ENCODE peak calls at places on chromosomes 16 and 17, in ten cellular contexts. One of them, this sample, is unnamed.

GRCh38 chr17:80187493-80187892 is 17.7 kb downstream of the CARD14 start:
- DNase-seq in HAP-1: no peak
- DNase-seq in adrenal gland: peak; percentile 86
- DNase-seq in small intestine: peak; percentile 67
- DNase-seq in astrocyte: peak; percentile 5
- DNase-seq in tibial artery: no peak
- DNase-seq in BE2C: no peak
- DNase-seq in HCT116: no peak
- DNase-seq in CD4-positive, alpha-beta memory T cell: no peak
- DNase-seq in breast epithelium: peak; percentile 64
- DNase-seq in this sample: no peak

GRCh38 chr16:54586474-54587175 is 300.0 kb upstream of the IRX3 start:
- DNase-seq in CD4-positive, alpha-beta memory T cell: no peak
- DNase-seq in BE2C: no peak
- DNase-seq in HAP-1: no peak
- DNase-seq in breast epithelium: no peak
- DNase-seq in astrocyte: no peak
- DNase-seq in HCT116: no peak
- DNase-seq in tibial artery: no peak
- DNase-seq in small intestine: no peak
- DNase-seq in adrenal gland: no peak
- DNase-seq in this sample: no peak

GRCh38 chr17:10021239-10021638 is 116.2 kb upstream of the RCVRN start:
- DNase-seq in CD4-positive, alpha-beta memory T cell: no peak
- DNase-seq in breast epithelium: no peak
- DNase-seq in HAP-1: no peak
- DNase-seq in astrocyte: no peak
- DNase-seq in HCT116: no peak
- DNase-seq in small intestine: no peak
- DNase-seq in BE2C: no peak
- DNase-seq in adrenal gland: peak; percentile 64
- DNase-seq in tibial artery: peak; percentile 52
- DNase-seq in this sample: no peak

GRCh38 chr16:48291754-48292153 is 44.4 kb upstream of the ABCC11 start:
- DNase-seq in HCT116: no peak
- DNase-seq in CD4-positive, alpha-beta memory T cell: no peak
- DNase-seq in breast epithelium: no peak
- DNase-seq in small intestine: no peak
- DNase-seq in adrenal gland: no peak
- DNase-seq in astrocyte: no peak
- DNase-seq in HAP-1: no peak
- DNase-seq in BE2C: no peak
- DNase-seq in tibial artery: no peak
- DNase-seq in this sample: no peak

GRCh38 chr17:20271016-20271610 is 196.2 kb downstream of the LGALS9B start:
- DNase-seq in CD4-positive, alpha-beta memory T cell: no peak
- DNase-seq in breast epithelium: no peak
- DNase-seq in HCT116: no peak
- DNase-seq in BE2C: no peak
- DNase-seq in HAP-1: no peak
- DNase-seq in tibial artery: no peak
- DNase-seq in adrenal gland: no peak
- DNase-seq in astrocyte: no peak
- DNase-seq in small intestine: no peak
- DNase-seq in this sample: no peak

GRCh38 chr17:55086635-55087058 is 118.1 kb downstream of the STXBP4 start:
- DNase-seq in astrocyte: peak; percentile 85
- DNase-seq in small intestine: no peak
- DNase-seq in BE2C: no peak
- DNase-seq in HCT116: peak; percentile 31
- DNase-seq in breast epithelium: no peak
- DNase-seq in CD4-positive, alpha-beta memory T cell: no peak
- DNase-seq in adrenal gland: no peak
- DNase-seq in HAP-1: no peak
- DNase-seq in tibial artery: no peak
- DNase-seq in this sample: no peak

GRCh38 chr16:10153993-10154788 is 28.0 kb downstream of the GRIN2A start:
- DNase-seq in small intestine: no peak
- DNase-seq in BE2C: no peak
- DNase-seq in astrocyte: peak; percentile 20
- DNase-seq in CD4-positive, alpha-beta memory T cell: no peak
- DNase-seq in HAP-1: no peak
- DNase-seq in HCT116: no peak
- DNase-seq in adrenal gland: no peak
- DNase-seq in breast epithelium: no peak
- DNase-seq in tibial artery: no peak
- DNase-seq in this sample: no peak

GRCh38 chr17:7839890-7840260 is 5.9 kb downstream of the KDM6B start:
- DNase-seq in breast epithelium: no peak
- DNase-seq in BE2C: no peak
- DNase-seq in HCT116: no peak
- DNase-seq in adrenal gland: no peak
- DNase-seq in HAP-1: peak; percentile 28
- DNase-seq in CD4-positive, alpha-beta memory T cell: peak; percentile 38
- DNase-seq in tibial artery: no peak
- DNase-seq in astrocyte: peak; percentile 21
- DNase-seq in small intestine: no peak
- DNase-seq in this sample: no peak

GRCh38 chr16:4115209-4115940 is 867 bp downstream of the ADCY9 start:
- DNase-seq in breast epithelium: no peak
- DNase-seq in CD4-positive, alpha-beta memory T cell: peak; percentile 62
- DNase-seq in tibial artery: peak; percentile 49
- DNase-seq in HCT116: no peak
- DNase-seq in astrocyte: peak; percentile 60
- DNase-seq in BE2C: peak; percentile 76
- DNase-seq in adrenal gland: peak; percentile 72
- DNase-seq in small intestine: peak; percentile 54
- DNase-seq in HAP-1: no peak
- DNase-seq in this sample: peak; percentile 36

GRCh38 chr17:78268960-78269892 is 37.8 kb downstream of the TMEM235 start:
- DNase-seq in HCT116: no peak
- DNase-seq in small intestine: no peak
- DNase-seq in HAP-1: no peak
- DNase-seq in breast epithelium: no peak
- DNase-seq in astrocyte: peak; percentile 71
- DNase-seq in CD4-positive, alpha-beta memory T cell: no peak
- DNase-seq in tibial artery: no peak
- DNase-seq in BE2C: no peak
- DNase-seq in adrenal gland: no peak
- DNase-seq in this sample: no peak

GRCh38 chr17:28379814-28380571 is 8.5 kb downstream of the SARM1 start:
- DNase-seq in BE2C: peak; percentile 48
- DNase-seq in adrenal gland: no peak
- DNase-seq in HCT116: no peak
- DNase-seq in breast epithelium: peak; percentile 75
- DNase-seq in small intestine: no peak
- DNase-seq in HAP-1: no peak
- DNase-seq in CD4-positive, alpha-beta memory T cell: no peak
- DNase-seq in tibial artery: no peak
- DNase-seq in astrocyte: peak; percentile 48
- DNase-seq in this sample: no peak

GRCh38 chr16:11639925-11640899 is 28.0 kb upstream of the SNN start:
- DNase-seq in BE2C: peak; percentile 30
- DNase-seq in adrenal gland: peak; percentile 96
- DNase-seq in breast epithelium: peak; percentile 90
- DNase-seq in tibial artery: peak; percentile 91
- DNase-seq in astrocyte: peak; percentile 97
- DNase-seq in CD4-positive, alpha-beta memory T cell: no peak
- DNase-seq in small intestine: peak; percentile 66
- DNase-seq in HAP-1: no peak
- DNase-seq in HCT116: peak; percentile 63
- DNase-seq in this sample: no peak

GRCh38 chr16:78210305-78210704 is 110.9 kb downstream of the WWOX start:
- DNase-seq in breast epithelium: no peak
- DNase-seq in small intestine: no peak
- DNase-seq in HAP-1: no peak
- DNase-seq in CD4-positive, alpha-beta memory T cell: no peak
- DNase-seq in astrocyte: peak; percentile 47
- DNase-seq in HCT116: peak; percentile 42
- DNase-seq in tibial artery: no peak
- DNase-seq in BE2C: no peak
- DNase-seq in adrenal gland: no peak
- DNase-seq in this sample: no peak

GRCh38 chr16:30490210-30490609 is 17.7 kb downstream of the ITGAL start:
- DNase-seq in HCT116: no peak
- DNase-seq in astrocyte: no peak
- DNase-seq in tibial artery: no peak
- DNase-seq in BE2C: no peak
- DNase-seq in HAP-1: peak; percentile 85
- DNase-seq in small intestine: no peak
- DNase-seq in adrenal gland: no peak
- DNase-seq in breast epithelium: peak; percentile 89
- DNase-seq in CD4-positive, alpha-beta memory T cell: no peak
- DNase-seq in this sample: no peak

GRCh38 chr16:12320298-12320706 is 343.8 kb downstream of the SNX29 start:
- DNase-seq in BE2C: no peak
- DNase-seq in tibial artery: no peak
- DNase-seq in HAP-1: no peak
- DNase-seq in HCT116: no peak
- DNase-seq in small intestine: no peak
- DNase-seq in CD4-positive, alpha-beta memory T cell: no peak
- DNase-seq in astrocyte: peak; percentile 65
- DNase-seq in breast epithelium: no peak
- DNase-seq in adrenal gland: no peak
- DNase-seq in this sample: no peak

GRCh38 chr17:3208484-3208883 is 1.0 kb downstream of the OR1A1 start:
- DNase-seq in adrenal gland: no peak
- DNase-seq in BE2C: no peak
- DNase-seq in astrocyte: no peak
- DNase-seq in CD4-positive, alpha-beta memory T cell: no peak
- DNase-seq in HAP-1: no peak
- DNase-seq in HCT116: no peak
- DNase-seq in small intestine: no peak
- DNase-seq in tibial artery: no peak
- DNase-seq in breast epithelium: no peak
- DNase-seq in this sample: no peak

GRCh38 chr17:3207367-3207766 is at the start of gene OR1A1:
- DNase-seq in adrenal gland: no peak
- DNase-seq in small intestine: no peak
- DNase-seq in breast epithelium: no peak
- DNase-seq in BE2C: no peak
- DNase-seq in astrocyte: no peak
- DNase-seq in HCT116: no peak
- DNase-seq in tibial artery: no peak
- DNase-seq in HAP-1: no peak
- DNase-seq in CD4-positive, alpha-beta memory T cell: no peak
- DNase-seq in this sample: no peak
- H3K9me3 ChIP-seq in adrenal gland: no peaks in the 10 kb centered on the region
- H3K9me3 ChIP-seq in small intestine: peaks cover under 1% of the 10 kb centered on the region
- H3K9me3 ChIP-seq in breast epithelium: no peaks in the 10 kb centered on the region
- H3K9me3 ChIP-seq in BE2C: no peaks in the 10 kb centered on the region
- H3K9me3 ChIP-seq in astrocyte: no peaks in the 10 kb centered on the region
- H3K9me3 ChIP-seq in HCT116: no peaks in the 10 kb centered on the region
- H3K9me3 ChIP-seq in tibial artery: no peaks in the 10 kb centered on the region
- H3K9me3 ChIP-seq in HAP-1: no peaks in the 10 kb centered on the region
- H3K9me3 ChIP-seq in CD4-positive, alpha-beta memory T cell: no peaks in the 10 kb centered on the region
- H3K9me3 ChIP-seq in this sample: no peaks in the 10 kb centered on the region

GRCh38 chr16:35339337-35339736 is 1879.9 kb downstream of the TP53TG3F start:
- DNase-seq in tibial artery: no peak
- DNase-seq in HAP-1: no peak
- DNase-seq in astrocyte: no peak
- DNase-seq in HCT116: no peak
- DNase-seq in breast epithelium: no peak
- DNase-seq in CD4-positive, alpha-beta memory T cell: no peak
- DNase-seq in adrenal gland: no peak
- DNase-seq in BE2C: no peak
- DNase-seq in small intestine: no peak
- DNase-seq in this sample: no peak
- H3K9me3 ChIP-seq in tibial artery: no peaks in the 10 kb centered on the region
- H3K9me3 ChIP-seq in HAP-1: no peaks in the 10 kb centered on the region
- H3K9me3 ChIP-seq in astrocyte: peaks cover 17% of the 10 kb centered on the region
- H3K9me3 ChIP-seq in HCT116: peaks cover 23% of the 10 kb centered on the region
- H3K9me3 ChIP-seq in breast epithelium: peaks cover 24% of the 10 kb centered on the region
- H3K9me3 ChIP-seq in CD4-positive, alpha-beta memory T cell: no peaks in the 10 kb centered on the region
- H3K9me3 ChIP-seq in adrenal gland: no peaks in the 10 kb centered on the region
- H3K9me3 ChIP-seq in BE2C: peaks cover 11% of the 10 kb centered on the region
- H3K9me3 ChIP-seq in small intestine: no peaks in the 10 kb centered on the region
- H3K9me3 ChIP-seq in this sample: no peaks in the 10 kb centered on the region

GRCh38 chr16:57331355-57331754 is 27.2 kb upstream of the CCL22 start:
- DNase-seq in CD4-positive, alpha-beta memory T cell: no peak
- DNase-seq in small intestine: no peak
- DNase-seq in tibial artery: no peak
- DNase-seq in HCT116: no peak
- DNase-seq in BE2C: no peak
- DNase-seq in HAP-1: no peak
- DNase-seq in astrocyte: no peak
- DNase-seq in breast epithelium: no peak
- DNase-seq in adrenal gland: no peak
- DNase-seq in this sample: no peak

GRCh38 chr16:57335361-57335760 is 23.2 kb upstream of the CCL22 start:
- DNase-seq in astrocyte: no peak
- DNase-seq in breast epithelium: no peak
- DNase-seq in BE2C: no peak
- DNase-seq in HAP-1: no peak
- DNase-seq in small intestine: no peak
- DNase-seq in adrenal gland: no peak
- DNase-seq in HCT116: no peak
- DNase-seq in tibial artery: no peak
- DNase-seq in CD4-positive, alpha-beta memory T cell: no peak
- DNase-seq in this sample: no peak

GRCh38 chr16:57329718-57330327 is 28.8 kb upstream of the CCL22 start:
- DNase-seq in HAP-1: no peak
- DNase-seq in small intestine: no peak
- DNase-seq in astrocyte: no peak
- DNase-seq in tibial artery: no peak
- DNase-seq in breast epithelium: no peak
- DNase-seq in BE2C: no peak
- DNase-seq in HCT116: no peak
- DNase-seq in adrenal gland: no peak
- DNase-seq in CD4-positive, alpha-beta memory T cell: no peak
- DNase-seq in this sample: no peak

GRCh38 chr16:57333402-57333801 is 25.2 kb upstream of the CCL22 start:
- DNase-seq in CD4-positive, alpha-beta memory T cell: no peak
- DNase-seq in adrenal gland: no peak
- DNase-seq in tibial artery: no peak
- DNase-seq in HCT116: no peak
- DNase-seq in BE2C: no peak
- DNase-seq in astrocyte: no peak
- DNase-seq in small intestine: no peak
- DNase-seq in breast epithelium: no peak
- DNase-seq in HAP-1: no peak
- DNase-seq in this sample: no peak
- H3K9me3 ChIP-seq in CD4-positive, alpha-beta memory T cell: no peaks in the 10 kb centered on the region
- H3K9me3 ChIP-seq in adrenal gland: no peaks in the 10 kb centered on the region
- H3K9me3 ChIP-seq in tibial artery: no peaks in the 10 kb centered on the region
- H3K9me3 ChIP-seq in HCT116: no peaks in the 10 kb centered on the region
- H3K9me3 ChIP-seq in BE2C: no peaks in the 10 kb centered on the region
- H3K9me3 ChIP-seq in astrocyte: no peaks in the 10 kb centered on the region
- H3K9me3 ChIP-seq in small intestine: no peaks in the 10 kb centered on the region
- H3K9me3 ChIP-seq in breast epithelium: peaks cover 4% of the 10 kb centered on the region
- H3K9me3 ChIP-seq in HAP-1: peaks cover 2% of the 10 kb centered on the region
- H3K9me3 ChIP-seq in this sample: no peaks in the 10 kb centered on the region

DNA sequence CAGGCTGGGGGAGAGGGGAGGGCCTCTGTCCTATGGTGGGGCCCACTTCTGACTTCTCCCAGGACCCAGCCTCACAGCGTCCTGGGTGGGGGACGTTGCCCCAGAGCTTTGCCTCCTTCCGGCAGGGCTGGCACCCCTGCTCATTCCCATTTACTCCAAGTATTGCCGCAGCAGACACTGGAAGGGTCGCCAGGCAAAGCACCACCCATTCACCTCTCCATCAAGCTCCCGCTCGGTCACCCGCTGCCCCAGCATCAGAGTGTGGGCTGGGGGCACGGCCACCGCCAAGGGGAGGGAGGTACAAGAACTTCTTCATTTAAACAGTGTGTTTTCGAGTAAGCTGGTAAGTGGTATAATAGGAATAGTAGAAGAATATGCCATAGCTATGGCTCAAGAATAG is 52.8 kb upstream of the GNG13 start:
- DNase-seq in CD4-positive, alpha-beta memory T cell: no peak
- DNase-seq in HAP-1: no peak
- DNase-seq in breast epithelium: no peak
- DNase-seq in BE2C: no peak
- DNase-seq in tibial artery: no peak
- DNase-seq in adrenal gland: no peak
- DNase-seq in small intestine: no peak
- DNase-seq in astrocyte: no peak
- DNase-seq in HCT116: no peak
- DNase-seq in this sample: no peak
- H3K9me3 ChIP-seq in CD4-positive, alpha-beta memory T cell: no peaks in the 10 kb centered on the region
- H3K9me3 ChIP-seq in HAP-1: peaks cover 4% of the 10 kb centered on the region
- H3K9me3 ChIP-seq in breast epithelium: no peaks in the 10 kb centered on the region
- H3K9me3 ChIP-seq in BE2C: peaks cover 7% of the 10 kb centered on the region
- H3K9me3 ChIP-seq in tibial artery: no peaks in the 10 kb centered on the region
- H3K9me3 ChIP-seq in adrenal gland: no peaks in the 10 kb centered on the region
- H3K9me3 ChIP-seq in small intestine: no peaks in the 10 kb centered on the region
- H3K9me3 ChIP-seq in astrocyte: peaks cover 24% of the 10 kb centered on the region
- H3K9me3 ChIP-seq in HCT116: peaks cover 21% of the 10 kb centered on the region
- H3K9me3 ChIP-seq in this sample: no peaks in the 10 kb centered on the region